ENCODE peak calls at places on chromosomes 1 and 21, in nine cellular contexts. D is heart left ventricle, P is right atrium auricular region, Z is left ventricle myocardium inferior, O is lower lobe of right lung, H is pancreas, G is A549, K is fibroblast of lung, Y is sigmoid colon. R is an unnamed sample.

GRCh38 chr1:66316464-66317155 is 217.3 kb upstream of the SGIP1 start:
- DNase-seq in O (no peak), H (no peak), K (peak; percentile 62), G (no peak), P (no peak), Y (no peak), D (peak; percentile 52), Z (no peak), R (no peak)

GRCh38 chr1:89637496-89637895 is 4.6 kb downstream of the LRRC8C start:
- DNase-seq in D (no peak), P (no peak), H (no peak), Y (no peak), Z (no peak), O (no peak), G (no peak), K (peak; percentile 74), R (no peak)

GRCh38 chr1:243974451-243975292 is 76.4 kb upstream of the ZBTB18 start:
- DNase-seq in G (no peak), Z (no peak), P (no peak), O (no peak), D (no peak), H (no peak), Y (no peak), K (peak; percentile 11), R (no peak)

GRCh38 chr21:31875424-31876097 is 2.7 kb downstream of the HUNK start:
- DNase-seq in G (no peak), P (no peak), Y (no peak), K (no peak), D (no peak), Z (no peak), O (no peak), H (no peak), R (no peak)

GRCh38 chr1:239899747-239900146 is 191.9 kb upstream of the FMN2 start:
- DNase-seq in O (no peak), Z (no peak), K (no peak), H (no peak), P (no peak), G (no peak), D (no peak), Y (no peak), R (no peak)

GRCh38 chr1:204990059-204990664 is 52.9 kb upstream of the CNTN2 start:
- DNase-seq in H (no peak), P (no peak), Y (no peak), K (no peak), O (no peak), D (no peak), Z (no peak), G (no peak), R (no peak)

GRCh38 chr1:114549137-114549536 is 32.3 kb downstream of the BCAS2 start:
- DNase-seq in K (no peak), Z (no peak), P (no peak), H (no peak), D (no peak), O (no peak), G (no peak), Y (no peak), R (no peak)

GRCh38 chr1:227764019-227764391 is 28.8 kb downstream of the SNAP47 start:
- DNase-seq in P (no peak), D (no peak), G (peak; percentile 61), Y (no peak), O (peak; percentile 58), Z (no peak), K (no peak), H (no peak), R (no peak)

GRCh38 chr1:21295059-21295401 is 4.8 kb upstream of the ECE1 start:
- DNase-seq in Z (no peak), O (no peak), Y (no peak), P (no peak), K (no peak), G (no peak), H (no peak), D (no peak), R (no peak)

GRCh38 chr1:21292991-21293536 is 2.8 kb upstream of the ECE1 start:
- DNase-seq in Y (no peak), O (no peak), K (no peak), H (no peak), G (no peak), P (no peak), D (no peak), Z (no peak), R (no peak)

GRCh38 chr1:21293537-21294265 is 3.4 kb upstream of the ECE1 start:
- DNase-seq in G (no peak), K (no peak), D (no peak), H (no peak), Y (no peak), O (no peak), P (no peak), Z (no peak), R (no peak)

GRCh38 chr1:21295545-21295944 is 5.3 kb upstream of the ECE1 start:
- DNase-seq in O (no peak), K (no peak), Z (no peak), G (no peak), D (no peak), P (no peak), Y (no peak), H (no peak), R (no peak)

DNA sequence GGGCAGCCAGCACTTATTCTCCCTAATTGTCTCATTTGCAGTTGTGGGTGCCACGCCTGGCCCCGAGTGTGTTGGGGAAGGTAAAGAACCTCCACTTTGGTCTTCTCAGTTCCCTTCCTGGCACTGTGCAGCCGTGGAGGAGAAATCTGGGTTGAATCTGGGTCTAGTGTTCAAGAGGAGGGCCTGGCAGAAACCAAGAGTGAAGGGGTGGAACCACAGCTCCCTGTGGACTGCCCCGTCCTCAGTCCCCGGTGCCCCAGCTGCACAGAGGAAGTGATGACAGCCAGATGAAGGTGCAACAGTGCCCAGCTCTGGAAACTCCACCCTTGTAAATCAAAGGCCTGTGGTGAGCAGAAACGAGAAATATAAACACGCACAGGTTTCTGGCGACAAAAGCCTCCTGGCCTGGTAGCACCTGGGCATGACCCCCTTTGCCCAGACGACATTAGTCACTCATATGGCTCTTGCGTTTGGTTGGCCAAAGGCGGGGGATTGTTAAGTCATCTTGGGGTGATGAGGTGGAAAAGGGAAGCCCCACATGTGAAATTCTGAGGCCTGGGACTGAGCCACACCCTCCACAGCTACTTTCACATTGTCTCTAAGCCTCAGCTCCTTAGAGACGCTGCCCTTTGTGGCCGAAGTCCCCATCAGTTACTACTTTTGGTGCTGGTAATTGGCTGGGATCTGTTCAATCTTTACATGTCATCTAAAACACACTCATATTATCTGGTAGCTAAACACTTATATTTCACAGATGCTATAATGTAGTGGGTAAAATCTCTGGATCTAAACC is 4.2 kb upstream of the ECE1 start:
- DNase-seq in O (peak; percentile 67), D (no peak), H (no peak), K (no peak), Y (no peak), P (no peak), Z (no peak), G (no peak), R (no peak)
- H3K4me1 ChIP-seq in O (peaks cover 58% of the 10 kb centered on the region), D (peaks cover 61% of the 10 kb centered on the region), H (peaks cover 16% of the 10 kb centered on the region), K (peaks cover 21% of the 10 kb centered on the region), Y (no peaks in the 10 kb centered on the region), P (peaks cover 75% of the 10 kb centered on the region), Z (peaks cover 70% of the 10 kb centered on the region), G (peaks cover 44% of the 10 kb centered on the region), R (peaks cover 38% of the 10 kb centered on the region)

DNA sequence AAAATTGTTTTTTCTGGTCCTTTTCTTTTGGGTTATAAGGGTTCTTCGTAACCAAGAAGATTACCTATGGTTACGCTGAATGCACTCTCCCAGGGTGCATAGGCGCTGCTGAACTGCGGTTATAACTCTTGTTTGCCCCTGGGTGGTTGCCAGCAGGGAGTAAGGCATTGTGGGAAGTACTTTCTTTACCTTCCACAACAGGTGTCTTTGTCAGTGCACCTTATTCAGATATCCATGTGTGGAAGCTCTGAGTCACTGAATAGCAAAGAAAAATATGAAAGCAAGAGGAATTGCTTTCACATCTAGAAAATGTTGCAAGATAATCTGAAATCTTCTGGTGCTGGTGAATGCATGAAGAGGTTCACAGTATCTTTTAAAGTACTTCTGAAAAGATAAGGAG is 124.4 kb upstream of the CACYBP start:
- DNase-seq in O (peak; percentile 65), P (no peak), G (no peak), D (no peak), K (no peak), Z (no peak), H (peak; percentile 84), Y (no peak), R (no peak)
- H3K4me3 ChIP-seq in O (peak overlapping the region; percentile 44), P (no peak overlapping the region), G (no peak overlapping the region), D (no peak overlapping the region), K (no peak overlapping the region), Z (no peak overlapping the region), H (peak overlapping the region; percentile 48), Y (no peak overlapping the region), R (no peak overlapping the region)

DNA sequence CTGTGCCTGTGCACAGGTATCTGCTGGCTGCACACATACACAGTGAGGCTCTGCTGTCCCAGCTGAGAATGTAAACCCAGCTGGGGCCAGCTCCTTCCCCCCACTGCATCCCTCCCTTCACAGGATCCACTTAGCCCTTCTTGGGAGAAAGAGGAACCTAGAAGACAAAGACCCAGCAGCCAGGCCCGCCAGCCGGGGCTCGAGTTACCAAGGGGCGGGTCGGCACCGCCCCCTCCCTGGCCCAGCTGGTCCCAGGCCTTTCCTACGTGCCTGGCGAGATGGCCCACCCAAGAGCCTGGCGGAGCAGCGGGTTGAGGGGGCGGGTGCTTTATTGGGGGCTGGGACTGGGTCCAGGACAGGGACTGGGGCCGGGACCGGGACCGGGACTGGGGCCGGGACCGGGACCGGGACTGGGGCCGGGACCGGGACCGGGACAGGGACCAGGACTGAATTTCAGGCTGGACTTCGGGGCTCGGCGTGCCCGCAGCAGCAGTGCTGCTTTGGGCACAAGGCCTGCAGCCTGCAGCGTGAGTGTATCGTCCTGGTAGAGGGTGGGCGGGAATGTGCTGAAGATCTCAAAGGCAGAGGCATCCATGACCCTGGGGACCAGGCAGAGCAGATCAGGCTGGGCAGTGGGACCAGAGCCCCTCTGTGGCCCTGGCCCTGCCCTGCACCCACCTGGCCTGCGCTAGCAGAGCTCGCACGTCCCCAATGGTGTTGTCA is 2.2 kb downstream of the SH3BGRL3 start:
- DNase-seq in D (no peak), K (peak; percentile 57), H (no peak), G (no peak), Z (peak; percentile 56), Y (no peak), P (no peak), O (no peak), R (peak; percentile 52)
- H3K4me1 ChIP-seq in D (peaks cover 84% of the 10 kb centered on the region), K (peaks cover 61% of the 10 kb centered on the region), H (peaks cover 17% of the 10 kb centered on the region), G (peaks cover 37% of the 10 kb centered on the region), Z (peaks cover 92% of the 10 kb centered on the region), Y (no peaks in the 10 kb centered on the region), P (peaks cover 92% of the 10 kb centered on the region), O (peaks cover 91% of the 10 kb centered on the region), R (peaks cover 32% of the 10 kb centered on the region)

GRCh38 chr1:9180077-9180819 is 51.3 kb upstream of the GPR157 start:
- DNase-seq in P (no peak), O (no peak), D (no peak), G (peak; percentile 59), K (no peak), H (no peak), Z (no peak), Y (no peak), R (no peak)

GRCh38 chr1:9182784-9183257 is 51.8 kb upstream of the H6PD start:
- DNase-seq in Z (peak; percentile 34), P (no peak), G (no peak), Y (no peak), O (no peak), H (no peak), D (no peak), K (no peak), R (no peak)

GRCh38 chr1:9179450-9179849 is 50.5 kb upstream of the GPR157 start:
- DNase-seq in D (no peak), G (no peak), O (no peak), H (no peak), Z (no peak), P (no peak), Y (no peak), K (no peak), R (no peak)

GRCh38 chr1:9181990-9182783 is 52.4 kb upstream of the H6PD start:
- DNase-seq in D (peak; percentile 54), O (peak; percentile 72), Y (no peak), P (no peak), K (peak; percentile 45), G (peak; percentile 50), H (peak; percentile 46), Z (peak; percentile 40), R (peak; percentile 71)

GRCh38 chr1:9181176-9181906 is 52.4 kb upstream of the GPR157 start:
- DNase-seq in Z (peak; percentile 74), O (peak; percentile 80), P (no peak), H (peak; percentile 56), D (peak; percentile 76), G (peak; percentile 60), K (peak; percentile 72), Y (peak; percentile 83), R (peak; percentile 85)
- H3K4me3 ChIP-seq in Z (peak overlapping the region; percentile 87), O (peak overlapping the region; percentile 83), P (peak overlapping the region; percentile 44), H (peak overlapping the region; percentile 79), D (peak overlapping the region; percentile 77), G (peak overlapping the region; percentile 68), K (peak overlapping the region; percentile 87), Y (peak overlapping the region; percentile 71), R (peak overlapping the region; percentile 81)

R was measured in testis.